ENCODE peak calls at places on chromosome 17, in seven cellular contexts. One of them, this sample, is unnamed.

GRCh38 chr17:46772879-46773620 is 45.4 kb downstream of the WNT3 start:
- DNase-seq in stomach: no peak
- DNase-seq in lower lobe of right lung: peak
- DNase-seq in tibial artery: peak
- DNase-seq in foreskin fibroblast: no peak
- DNase-seq in pancreas: peak
- DNase-seq in natural killer cell: no peak
- DNase-seq in this sample: no peak

GRCh38 chr17:16107165-16107770 is 107.6 kb downstream of the TTC19 start:
- DNase-seq in stomach: no peak
- DNase-seq in lower lobe of right lung: no peak
- DNase-seq in tibial artery: no peak
- DNase-seq in foreskin fibroblast: no peak
- DNase-seq in pancreas: no peak
- DNase-seq in natural killer cell: no peak
- DNase-seq in this sample: no peak

GRCh38 chr17:59746849-59747445 is 39.5 kb downstream of the VMP1 start:
- DNase-seq in stomach: no peak
- DNase-seq in lower lobe of right lung: no peak
- DNase-seq in tibial artery: no peak
- DNase-seq in foreskin fibroblast: no peak
- DNase-seq in pancreas: no peak
- DNase-seq in natural killer cell: no peak
- DNase-seq in this sample: no peak

GRCh38 chr17:71613996-71614395 is 506.8 kb upstream of the SOX9 start:
- DNase-seq in stomach: no peak
- DNase-seq in lower lobe of right lung: no peak
- DNase-seq in tibial artery: no peak
- DNase-seq in foreskin fibroblast: no peak
- DNase-seq in pancreas: no peak
- DNase-seq in natural killer cell: no peak
- DNase-seq in this sample: no peak

GRCh38 chr17:42334667-42335066 is 46.4 kb downstream of the STAT5A start:
- DNase-seq in stomach: no peak
- DNase-seq in lower lobe of right lung: no peak
- DNase-seq in tibial artery: no peak
- DNase-seq in foreskin fibroblast: no peak
- DNase-seq in pancreas: no peak
- DNase-seq in natural killer cell: no peak
- DNase-seq in this sample: no peak

GRCh38 chr17:43976956-43977837 is 23.5 kb upstream of the PYY start:
- DNase-seq in stomach: no peak
- DNase-seq in lower lobe of right lung: no peak
- DNase-seq in tibial artery: no peak
- DNase-seq in foreskin fibroblast: no peak
- DNase-seq in pancreas: no peak
- DNase-seq in natural killer cell: no peak
- DNase-seq in this sample: no peak

GRCh38 chr17:57092171-57092570 is 7.1 kb downstream of the AKAP1 start:
- DNase-seq in stomach: no peak
- DNase-seq in lower lobe of right lung: no peak
- DNase-seq in tibial artery: peak
- DNase-seq in foreskin fibroblast: peak
- DNase-seq in pancreas: no peak
- DNase-seq in natural killer cell: no peak
- DNase-seq in this sample: no peak

GRCh38 chr17:4267402-4267801 is 3.6 kb upstream of the ANKFY1 start:
- DNase-seq in stomach: no peak
- DNase-seq in lower lobe of right lung: no peak
- DNase-seq in tibial artery: no peak
- DNase-seq in foreskin fibroblast: no peak
- DNase-seq in pancreas: no peak
- DNase-seq in natural killer cell: no peak
- DNase-seq in this sample: no peak

GRCh38 chr17:73591278-73592078 is 52.8 kb downstream of the SDK2 start:
- DNase-seq in stomach: no peak
- DNase-seq in lower lobe of right lung: no peak
- DNase-seq in tibial artery: no peak
- DNase-seq in foreskin fibroblast: no peak
- DNase-seq in pancreas: no peak
- DNase-seq in natural killer cell: peak
- DNase-seq in this sample: no peak

GRCh38 chr17:69539781-69540319 is 125.4 kb downstream of the MAP2K6 start:
- DNase-seq in stomach: no peak
- DNase-seq in lower lobe of right lung: no peak
- DNase-seq in tibial artery: no peak
- DNase-seq in foreskin fibroblast: peak
- DNase-seq in pancreas: no peak
- DNase-seq in natural killer cell: no peak
- DNase-seq in this sample: no peak

GRCh38 chr17:56833023-56833811 is 503 bp downstream of the C17orf67 start:
- DNase-seq in stomach: peak
- DNase-seq in lower lobe of right lung: peak
- DNase-seq in tibial artery: peak
- DNase-seq in foreskin fibroblast: peak
- DNase-seq in pancreas: peak
- DNase-seq in natural killer cell: peak
- DNase-seq in this sample: peak

GRCh38 chr17:30274887-30275286 is 16.9 kb downstream of the BLMH start:
- DNase-seq in stomach: no peak
- DNase-seq in lower lobe of right lung: no peak
- DNase-seq in tibial artery: no peak
- DNase-seq in foreskin fibroblast: no peak
- DNase-seq in pancreas: no peak
- DNase-seq in natural killer cell: no peak
- DNase-seq in this sample: no peak

GRCh38 chr17:78127888-78128615 is 503 bp downstream of the TMC6 start:
- DNase-seq in stomach: peak
- DNase-seq in lower lobe of right lung: no peak
- DNase-seq in tibial artery: no peak
- DNase-seq in foreskin fibroblast: no peak
- DNase-seq in pancreas: peak
- DNase-seq in natural killer cell: no peak
- DNase-seq in this sample: no peak

GRCh38 chr17:66900126-66901010 is 64.1 kb upstream of the CACNG4 start:
- DNase-seq in stomach: no peak
- DNase-seq in lower lobe of right lung: no peak
- DNase-seq in tibial artery: no peak
- DNase-seq in foreskin fibroblast: peak
- DNase-seq in pancreas: no peak
- DNase-seq in natural killer cell: no peak
- DNase-seq in this sample: no peak

GRCh38 chr17:79924639-79924976 is 85.4 kb upstream of the CBX4 start:
- DNase-seq in stomach: no peak
- DNase-seq in lower lobe of right lung: no peak
- DNase-seq in tibial artery: no peak
- DNase-seq in foreskin fibroblast: no peak
- DNase-seq in pancreas: peak
- DNase-seq in natural killer cell: no peak
- DNase-seq in this sample: no peak
- TF ChIP-seq CTCF in stomach: no peak
- TF ChIP-seq CTCF in lower lobe of right lung: no peak
- TF ChIP-seq CTCF in tibial artery: no peak
- TF ChIP-seq CTCF in foreskin fibroblast: no peak
- TF ChIP-seq CTCF in pancreas: no peak
- TF ChIP-seq CTCF in natural killer cell: no peak
- TF ChIP-seq CTCF in this sample: no peak

DNA sequence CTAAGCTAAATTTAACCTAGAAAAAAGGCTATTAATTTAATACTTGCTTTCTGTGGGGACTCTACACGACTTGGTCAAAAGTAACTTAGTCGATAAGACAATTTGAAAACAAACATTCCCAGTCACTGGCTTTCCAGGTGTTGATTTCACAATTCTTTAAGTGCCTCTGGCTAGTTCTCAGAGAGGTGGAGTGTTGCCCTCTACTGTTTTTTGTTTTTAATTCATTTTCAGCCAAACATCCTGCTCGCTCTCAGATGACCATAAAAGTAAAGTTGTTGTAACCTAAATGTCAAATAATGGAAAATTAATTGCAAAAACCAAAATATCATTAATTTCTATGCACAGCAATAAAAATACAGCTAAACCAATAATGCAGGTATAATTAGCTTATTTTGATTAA is 107.1 kb downstream of the MYO1D start:
- DNase-seq in stomach: no peak
- DNase-seq in lower lobe of right lung: no peak
- DNase-seq in tibial artery: no peak
- DNase-seq in foreskin fibroblast: no peak
- DNase-seq in pancreas: no peak
- DNase-seq in natural killer cell: no peak
- DNase-seq in this sample: no peak
- TF ChIP-seq CTCF in stomach: no peak
- TF ChIP-seq CTCF in lower lobe of right lung: peak
- TF ChIP-seq CTCF in tibial artery: no peak
- TF ChIP-seq CTCF in foreskin fibroblast: no peak
- TF ChIP-seq CTCF in pancreas: no peak
- TF ChIP-seq CTCF in natural killer cell: no peak
- TF ChIP-seq CTCF in this sample: no peak

DNA sequence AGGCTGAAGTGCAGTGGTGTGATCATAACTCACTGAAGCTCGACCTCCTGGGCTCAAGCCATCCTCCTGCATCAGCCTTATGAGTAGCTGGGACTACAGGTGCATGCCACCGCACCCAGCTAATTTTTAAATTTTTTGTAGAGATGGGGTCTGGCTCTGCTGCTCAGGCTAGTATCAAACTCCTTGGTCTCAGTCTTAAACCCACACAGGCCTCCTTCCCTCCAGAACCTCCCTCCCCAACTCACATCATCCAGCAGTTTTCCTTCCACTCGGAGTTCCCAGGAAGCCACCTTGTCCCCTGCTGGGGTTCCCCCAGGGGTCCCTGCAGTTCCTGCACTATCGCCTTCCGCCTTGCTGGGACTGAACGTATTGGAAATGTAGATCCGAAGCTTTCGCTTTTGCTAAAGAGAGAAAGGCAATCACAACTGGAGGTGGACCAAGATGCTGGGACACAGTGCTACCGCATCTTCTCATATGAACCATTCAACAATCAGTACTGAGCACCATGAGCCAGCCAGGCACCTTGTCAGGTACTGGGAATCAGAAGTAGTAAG is 7.2 kb downstream of the SMARCD2 start:
- DNase-seq in stomach: no peak
- DNase-seq in lower lobe of right lung: no peak
- DNase-seq in tibial artery: peak
- DNase-seq in foreskin fibroblast: no peak
- DNase-seq in pancreas: no peak
- DNase-seq in natural killer cell: no peak
- DNase-seq in this sample: no peak
- TF ChIP-seq CTCF in stomach: no peak
- TF ChIP-seq CTCF in lower lobe of right lung: no peak
- TF ChIP-seq CTCF in tibial artery: no peak
- TF ChIP-seq CTCF in foreskin fibroblast: no peak
- TF ChIP-seq CTCF in pancreas: no peak
- TF ChIP-seq CTCF in natural killer cell: no peak
- TF ChIP-seq CTCF in this sample: no peak

DNA sequence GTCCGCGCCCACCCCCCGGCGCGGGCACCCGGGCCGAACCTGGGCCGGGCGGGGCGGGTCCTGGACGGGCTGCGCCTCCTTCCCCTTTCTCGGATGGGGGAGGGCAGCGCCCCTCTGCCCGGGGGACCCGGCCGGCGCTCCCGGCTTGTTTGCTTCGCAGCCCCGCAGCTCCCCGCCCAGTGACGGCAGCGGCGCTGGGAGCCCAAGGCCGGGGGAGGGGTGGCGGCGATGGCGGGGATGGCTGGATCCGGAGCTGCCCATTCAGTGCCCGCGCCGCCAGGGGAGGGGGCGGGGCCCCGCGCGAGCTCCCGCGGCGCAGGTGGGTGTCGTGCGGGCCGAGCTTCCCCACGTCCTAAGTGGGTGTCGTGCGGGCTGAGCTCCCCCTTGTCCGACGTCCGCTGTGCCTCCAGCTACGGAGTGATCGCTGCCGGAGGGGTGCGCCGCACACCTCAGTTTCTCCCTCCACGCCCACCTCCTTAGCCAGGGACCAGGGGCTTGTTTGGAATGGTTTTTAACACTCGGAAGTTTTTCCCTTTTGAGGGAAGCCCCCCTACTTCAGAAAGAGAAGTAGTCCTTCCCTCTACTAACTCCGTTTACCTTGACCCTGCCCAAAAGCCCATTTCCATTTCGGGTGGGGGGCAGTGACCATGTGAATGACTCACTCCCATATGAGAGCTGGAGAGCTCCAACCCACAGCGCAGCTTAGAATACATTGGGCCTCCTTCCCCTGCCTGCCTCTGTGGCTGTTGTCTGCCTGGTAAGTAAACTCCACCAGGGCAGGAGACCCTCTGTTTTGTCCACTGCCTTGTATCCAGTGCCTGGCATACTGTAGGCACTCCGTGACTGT is 733 bp downstream of the SGSM2 start:
- DNase-seq in stomach: peak
- DNase-seq in lower lobe of right lung: peak
- DNase-seq in tibial artery: peak
- DNase-seq in foreskin fibroblast: peak
- DNase-seq in pancreas: peak
- DNase-seq in natural killer cell: peak
- DNase-seq in this sample: peak
- TF ChIP-seq CTCF in stomach: no peak
- TF ChIP-seq CTCF in lower lobe of right lung: no peak
- TF ChIP-seq CTCF in tibial artery: no peak
- TF ChIP-seq CTCF in foreskin fibroblast: no peak
- TF ChIP-seq CTCF in pancreas: no peak
- TF ChIP-seq CTCF in natural killer cell: no peak
- TF ChIP-seq CTCF in this sample: no peak

This sample was measured in activated B cell treated with CpG ODN at 0.5 μM for 24 hours.